ENCODE peak calls at places on chromosome 13, in nine cellular contexts. One of them, this sample, is unnamed.

GRCh38 chr13:27636624-27637288 is 15.1 kb downstream of the POLR1D start:
- DNase-seq in ACHN: no peak
- DNase-seq in fibroblast of gingiva: no peak
- DNase-seq in upper lobe of right lung: no peak
- DNase-seq in ovary: no peak
- DNase-seq in astrocyte: peak; percentile 62
- DNase-seq in uterus: no peak
- DNase-seq in PC-9: no peak
- DNase-seq in left ventricle myocardium inferior: no peak
- DNase-seq in this sample: no peak

GRCh38 chr13:66222926-66223325 is 1007.2 kb downstream of the PCDH9 start:
- DNase-seq in fibroblast of gingiva: no peak
- DNase-seq in left ventricle myocardium inferior: no peak
- DNase-seq in ACHN: no peak
- DNase-seq in upper lobe of right lung: no peak
- DNase-seq in uterus: no peak
- DNase-seq in PC-9: no peak
- DNase-seq in astrocyte: no peak
- DNase-seq in ovary: no peak
- DNase-seq in this sample: no peak

GRCh38 chr13:75666646-75667351 is 30.7 kb downstream of the LMO7 start:
- DNase-seq in uterus: no peak
- DNase-seq in upper lobe of right lung: no peak
- DNase-seq in PC-9: no peak
- DNase-seq in fibroblast of gingiva: peak; percentile 62
- DNase-seq in astrocyte: peak; percentile 70
- DNase-seq in ovary: no peak
- DNase-seq in ACHN: no peak
- DNase-seq in left ventricle myocardium inferior: no peak
- DNase-seq in this sample: no peak

GRCh38 chr13:110262494-110262893 is 44.5 kb downstream of the COL4A1 start:
- DNase-seq in PC-9: no peak
- DNase-seq in fibroblast of gingiva: no peak
- DNase-seq in uterus: no peak
- DNase-seq in ACHN: no peak
- DNase-seq in ovary: no peak
- DNase-seq in left ventricle myocardium inferior: no peak
- DNase-seq in astrocyte: no peak
- DNase-seq in upper lobe of right lung: no peak
- DNase-seq in this sample: no peak

GRCh38 chr13:76619631-76620030 is 266.6 kb downstream of the KCTD12 start:
- DNase-seq in PC-9: no peak
- DNase-seq in ovary: no peak
- DNase-seq in uterus: no peak
- DNase-seq in fibroblast of gingiva: no peak
- DNase-seq in left ventricle myocardium inferior: no peak
- DNase-seq in upper lobe of right lung: no peak
- DNase-seq in ACHN: no peak
- DNase-seq in astrocyte: no peak
- DNase-seq in this sample: no peak

GRCh38 chr13:50152655-50153309 is 137.5 kb downstream of the KCNRG start:
- DNase-seq in upper lobe of right lung: no peak
- DNase-seq in fibroblast of gingiva: no peak
- DNase-seq in left ventricle myocardium inferior: no peak
- DNase-seq in PC-9: no peak
- DNase-seq in astrocyte: no peak
- DNase-seq in ACHN: no peak
- DNase-seq in ovary: no peak
- DNase-seq in uterus: no peak
- DNase-seq in this sample: no peak

GRCh38 chr13:76725211-76725610 is 161.0 kb downstream of the KCTD12 start:
- DNase-seq in upper lobe of right lung: no peak
- DNase-seq in astrocyte: peak; percentile 39
- DNase-seq in uterus: no peak
- DNase-seq in fibroblast of gingiva: peak; percentile 68
- DNase-seq in ACHN: no peak
- DNase-seq in PC-9: no peak
- DNase-seq in ovary: no peak
- DNase-seq in left ventricle myocardium inferior: no peak
- DNase-seq in this sample: no peak

GRCh38 chr13:34420975-34421719 is 520.9 kb upstream of the NBEA start:
- DNase-seq in ACHN: no peak
- DNase-seq in left ventricle myocardium inferior: no peak
- DNase-seq in astrocyte: no peak
- DNase-seq in PC-9: no peak
- DNase-seq in upper lobe of right lung: no peak
- DNase-seq in fibroblast of gingiva: no peak
- DNase-seq in ovary: no peak
- DNase-seq in uterus: no peak
- DNase-seq in this sample: peak; percentile 61

GRCh38 chr13:33260168-33261098 is 25.1 kb downstream of the STARD13 start:
- DNase-seq in uterus: no peak
- DNase-seq in ACHN: no peak
- DNase-seq in fibroblast of gingiva: peak; percentile 41
- DNase-seq in PC-9: no peak
- DNase-seq in left ventricle myocardium inferior: no peak
- DNase-seq in ovary: no peak
- DNase-seq in upper lobe of right lung: no peak
- DNase-seq in astrocyte: no peak
- DNase-seq in this sample: no peak

GRCh38 chr13:30792257-30793000 is 57.1 kb downstream of the ALOX5AP start:
- DNase-seq in uterus: peak; percentile 78
- DNase-seq in ACHN: peak; percentile 89
- DNase-seq in PC-9: peak; percentile 94
- DNase-seq in left ventricle myocardium inferior: peak; percentile 77
- DNase-seq in astrocyte: peak; percentile 93
- DNase-seq in fibroblast of gingiva: peak; percentile 97
- DNase-seq in ovary: peak; percentile 84
- DNase-seq in upper lobe of right lung: peak; percentile 75
- DNase-seq in this sample: no peak

GRCh38 chr13:27007166-27007565 is 164.4 kb downstream of the USP12 start:
- DNase-seq in ACHN: no peak
- DNase-seq in PC-9: no peak
- DNase-seq in ovary: no peak
- DNase-seq in fibroblast of gingiva: no peak
- DNase-seq in uterus: no peak
- DNase-seq in astrocyte: no peak
- DNase-seq in upper lobe of right lung: no peak
- DNase-seq in left ventricle myocardium inferior: no peak
- DNase-seq in this sample: no peak

GRCh38 chr13:95641961-95642621 is 2.4 kb downstream of the DZIP1 start:
- DNase-seq in left ventricle myocardium inferior: peak; percentile 41
- DNase-seq in ovary: peak; percentile 30
- DNase-seq in uterus: peak; percentile 30
- DNase-seq in upper lobe of right lung: peak; percentile 69
- DNase-seq in astrocyte: peak; percentile 47
- DNase-seq in PC-9: no peak
- DNase-seq in ACHN: no peak
- DNase-seq in fibroblast of gingiva: peak; percentile 47
- DNase-seq in this sample: peak; percentile 79

GRCh38 chr13:111911754-111912452 is 155.0 kb upstream of the SOX1 start:
- DNase-seq in astrocyte: no peak
- DNase-seq in uterus: no peak
- DNase-seq in PC-9: no peak
- DNase-seq in fibroblast of gingiva: no peak
- DNase-seq in upper lobe of right lung: peak; percentile 12
- DNase-seq in ovary: no peak
- DNase-seq in ACHN: no peak
- DNase-seq in left ventricle myocardium inferior: no peak
- DNase-seq in this sample: no peak

GRCh38 chr13:67763984-67764383 is 533.8 kb upstream of the PCDH9 start:
- DNase-seq in uterus: no peak
- DNase-seq in left ventricle myocardium inferior: no peak
- DNase-seq in ACHN: no peak
- DNase-seq in astrocyte: no peak
- DNase-seq in fibroblast of gingiva: no peak
- DNase-seq in upper lobe of right lung: no peak
- DNase-seq in ovary: no peak
- DNase-seq in PC-9: no peak
- DNase-seq in this sample: no peak

GRCh38 chr13:111572956-111573355 is 252.5 kb downstream of the TEX29 start:
- DNase-seq in uterus: no peak
- DNase-seq in PC-9: no peak
- DNase-seq in ovary: no peak
- DNase-seq in ACHN: no peak
- DNase-seq in upper lobe of right lung: no peak
- DNase-seq in left ventricle myocardium inferior: no peak
- DNase-seq in astrocyte: no peak
- DNase-seq in fibroblast of gingiva: no peak
- DNase-seq in this sample: peak; percentile 44

GRCh38 chr13:108926848-108927247 is 297.4 kb downstream of the MYO16 start:
- DNase-seq in fibroblast of gingiva: no peak
- DNase-seq in left ventricle myocardium inferior: no peak
- DNase-seq in PC-9: no peak
- DNase-seq in uterus: no peak
- DNase-seq in upper lobe of right lung: no peak
- DNase-seq in ACHN: no peak
- DNase-seq in astrocyte: no peak
- DNase-seq in ovary: no peak
- DNase-seq in this sample: no peak

GRCh38 chr13:101053289-101053688 is 363.0 kb downstream of the NALCN start:
- DNase-seq in ACHN: no peak
- DNase-seq in upper lobe of right lung: no peak
- DNase-seq in fibroblast of gingiva: no peak
- DNase-seq in PC-9: no peak
- DNase-seq in ovary: no peak
- DNase-seq in astrocyte: no peak
- DNase-seq in uterus: no peak
- DNase-seq in left ventricle myocardium inferior: no peak
- DNase-seq in this sample: no peak

GRCh38 chr13:21736926-21737325 is 66.1 kb downstream of the FGF9 start:
- DNase-seq in ACHN: no peak
- DNase-seq in upper lobe of right lung: no peak
- DNase-seq in left ventricle myocardium inferior: no peak
- DNase-seq in ovary: no peak
- DNase-seq in uterus: no peak
- DNase-seq in PC-9: no peak
- DNase-seq in fibroblast of gingiva: no peak
- DNase-seq in astrocyte: no peak
- DNase-seq in this sample: no peak

GRCh38 chr13:71879129-71879535 is 12.1 kb upstream of the DACH1 start:
- DNase-seq in fibroblast of gingiva: peak; percentile 7
- DNase-seq in left ventricle myocardium inferior: no peak
- DNase-seq in upper lobe of right lung: no peak
- DNase-seq in astrocyte: no peak
- DNase-seq in ACHN: peak; percentile 41
- DNase-seq in PC-9: no peak
- DNase-seq in ovary: no peak
- DNase-seq in uterus: no peak
- DNase-seq in this sample: no peak

GRCh38 chr13:24115671-24116070 is 44.8 kb upstream of the SPATA13 start:
- DNase-seq in PC-9: no peak
- DNase-seq in left ventricle myocardium inferior: no peak
- DNase-seq in astrocyte: no peak
- DNase-seq in uterus: no peak
- DNase-seq in upper lobe of right lung: no peak
- DNase-seq in fibroblast of gingiva: no peak
- DNase-seq in ovary: no peak
- DNase-seq in ACHN: no peak
- DNase-seq in this sample: no peak

GRCh38 chr13:107216046-107216715 is 648.2 kb upstream of the ARGLU1 start:
- DNase-seq in fibroblast of gingiva: no peak
- DNase-seq in ACHN: no peak
- DNase-seq in uterus: no peak
- DNase-seq in upper lobe of right lung: no peak
- DNase-seq in left ventricle myocardium inferior: no peak
- DNase-seq in ovary: no peak
- DNase-seq in astrocyte: no peak
- DNase-seq in PC-9: no peak
- DNase-seq in this sample: no peak

GRCh38 chr13:52665325-52665724 is 12.7 kb downstream of the SUGT1 start:
- DNase-seq in left ventricle myocardium inferior: no peak
- DNase-seq in astrocyte: no peak
- DNase-seq in ACHN: peak; percentile 44
- DNase-seq in fibroblast of gingiva: peak; percentile 7
- DNase-seq in upper lobe of right lung: no peak
- DNase-seq in uterus: no peak
- DNase-seq in ovary: no peak
- DNase-seq in PC-9: peak; percentile 69
- DNase-seq in this sample: no peak

GRCh38 chr13:28705734-28706133 is 13.0 kb downstream of the SLC46A3 start:
- DNase-seq in upper lobe of right lung: no peak
- DNase-seq in PC-9: no peak
- DNase-seq in ovary: no peak
- DNase-seq in uterus: no peak
- DNase-seq in astrocyte: no peak
- DNase-seq in fibroblast of gingiva: peak; percentile 72
- DNase-seq in left ventricle myocardium inferior: no peak
- DNase-seq in ACHN: no peak
- DNase-seq in this sample: no peak

GRCh38 chr13:113837554-113838355 is 26.1 kb downstream of the GAS6 start:
- DNase-seq in astrocyte: peak; percentile 98
- DNase-seq in ovary: peak; percentile 98
- DNase-seq in left ventricle myocardium inferior: peak; percentile 96
- DNase-seq in ACHN: peak; percentile 94
- DNase-seq in fibroblast of gingiva: peak; percentile 99
- DNase-seq in PC-9: peak; percentile 73
- DNase-seq in uterus: peak; percentile 98
- DNase-seq in upper lobe of right lung: peak; percentile 89
- DNase-seq in this sample: peak; percentile 94

GRCh38 chr13:85985791-85986190 is 186.6 kb upstream of the SLITRK6 start:
- DNase-seq in uterus: no peak
- DNase-seq in upper lobe of right lung: no peak
- DNase-seq in ovary: no peak
- DNase-seq in ACHN: no peak
- DNase-seq in left ventricle myocardium inferior: no peak
- DNase-seq in fibroblast of gingiva: peak; percentile 76
- DNase-seq in PC-9: no peak
- DNase-seq in astrocyte: peak; percentile 42
- DNase-seq in this sample: no peak

GRCh38 chr13:49985129-49985528 is 11.7 kb upstream of the TRIM13 start:
- DNase-seq in uterus: no peak
- DNase-seq in left ventricle myocardium inferior: no peak
- DNase-seq in ACHN: no peak
- DNase-seq in ovary: no peak
- DNase-seq in fibroblast of gingiva: no peak
- DNase-seq in astrocyte: no peak
- DNase-seq in PC-9: no peak
- DNase-seq in upper lobe of right lung: no peak
- DNase-seq in this sample: no peak

GRCh38 chr13:51826606-51827005 is 18.4 kb downstream of the TMEM272 start:
- DNase-seq in left ventricle myocardium inferior: peak; percentile 71
- DNase-seq in fibroblast of gingiva: no peak
- DNase-seq in astrocyte: no peak
- DNase-seq in uterus: peak; percentile 68
- DNase-seq in PC-9: no peak
- DNase-seq in ovary: peak; percentile 56
- DNase-seq in ACHN: no peak
- DNase-seq in upper lobe of right lung: no peak
- DNase-seq in this sample: peak; percentile 87

GRCh38 chr13:110799246-110800236 is 86.0 kb downstream of the ING1 start:
- DNase-seq in ovary: peak; percentile 75
- DNase-seq in fibroblast of gingiva: peak; percentile 87
- DNase-seq in upper lobe of right lung: no peak
- DNase-seq in ACHN: no peak
- DNase-seq in left ventricle myocardium inferior: no peak
- DNase-seq in PC-9: peak; percentile 28
- DNase-seq in uterus: peak; percentile 78
- DNase-seq in astrocyte: peak; percentile 82
- DNase-seq in this sample: no peak

This sample was measured in cardiac septum.